ENCODE peak calls at places on chromosomes 3 and 15, in four cellular contexts. One of them, this sample, is unnamed.

GRCh38 chr3:147378186-147378503 is 28.2 kb downstream of the ZIC4 start:
- DNase-seq in brain microvascular endothelial cell: no peak
- DNase-seq in MM.1S: no peak
- DNase-seq in psoas muscle: no peak
- DNase-seq in this sample: no peak

GRCh38 chr3:168021737-168022450 is 73.8 kb downstream of the GOLIM4 start:
- DNase-seq in psoas muscle: no peak
- DNase-seq in brain microvascular endothelial cell: no peak
- DNase-seq in MM.1S: peak; percentile 21
- DNase-seq in this sample: no peak

GRCh38 chr3:192408721-192409151 is 318.6 kb downstream of the FGF12 start:
- DNase-seq in brain microvascular endothelial cell: no peak
- DNase-seq in MM.1S: peak; percentile 13
- DNase-seq in psoas muscle: peak; percentile 34
- DNase-seq in this sample: no peak

GRCh38 chr15:52018244-52018643 is 775 bp upstream of the MAPK6 start:
- DNase-seq in MM.1S: no peak
- DNase-seq in brain microvascular endothelial cell: no peak
- DNase-seq in psoas muscle: no peak
- DNase-seq in this sample: no peak

GRCh38 chr15:89429023-89429422 is 67.4 kb downstream of the RHCG start:
- DNase-seq in MM.1S: no peak
- DNase-seq in psoas muscle: no peak
- DNase-seq in brain microvascular endothelial cell: no peak
- DNase-seq in this sample: no peak

GRCh38 chr3:64666171-64666581 is 21.6 kb downstream of the ADAMTS9 start:
- DNase-seq in brain microvascular endothelial cell: no peak
- DNase-seq in MM.1S: no peak
- DNase-seq in psoas muscle: no peak
- DNase-seq in this sample: no peak

GRCh38 chr3:40878464-40878905 is 320.8 kb upstream of the CTNNB1 start:
- DNase-seq in MM.1S: no peak
- DNase-seq in brain microvascular endothelial cell: no peak
- DNase-seq in psoas muscle: no peak
- DNase-seq in this sample: no peak

GRCh38 chr3:105513042-105513441 is 146.3 kb downstream of the ALCAM start:
- DNase-seq in brain microvascular endothelial cell: peak; percentile 52
- DNase-seq in MM.1S: no peak
- DNase-seq in psoas muscle: no peak
- DNase-seq in this sample: peak; percentile 58

GRCh38 chr3:164818318-164818717 is 260.0 kb downstream of the SI start:
- DNase-seq in psoas muscle: no peak
- DNase-seq in brain microvascular endothelial cell: no peak
- DNase-seq in MM.1S: no peak
- DNase-seq in this sample: no peak

GRCh38 chr3:159131376-159131775 is 329.5 kb downstream of the MFSD1 start:
- DNase-seq in psoas muscle: no peak
- DNase-seq in MM.1S: no peak
- DNase-seq in brain microvascular endothelial cell: no peak
- DNase-seq in this sample: no peak

GRCh38 chr15:58065011-58065444 is 483 bp downstream of the ALDH1A2 start:
- DNase-seq in psoas muscle: peak; percentile 56
- DNase-seq in MM.1S: no peak
- DNase-seq in brain microvascular endothelial cell: no peak
- DNase-seq in this sample: no peak

GRCh38 chr3:127970966-127971592 is 56.0 kb downstream of the KBTBD12 start:
- DNase-seq in brain microvascular endothelial cell: peak; percentile 31
- DNase-seq in MM.1S: peak; percentile 52
- DNase-seq in psoas muscle: no peak
- DNase-seq in this sample: no peak

GRCh38 chr3:123723527-123724168 is 138.8 kb upstream of the HACD2 start:
- DNase-seq in MM.1S: peak; percentile 77
- DNase-seq in psoas muscle: no peak
- DNase-seq in brain microvascular endothelial cell: peak; percentile 72
- DNase-seq in this sample: no peak

GRCh38 chr15:59594991-59595390 is 16.6 kb upstream of the GCNT3 start:
- DNase-seq in brain microvascular endothelial cell: no peak
- DNase-seq in psoas muscle: no peak
- DNase-seq in MM.1S: no peak
- DNase-seq in this sample: no peak

GRCh38 chr15:78959360-78959759 is 14.5 kb upstream of the CTSH start:
- DNase-seq in brain microvascular endothelial cell: no peak
- DNase-seq in psoas muscle: no peak
- DNase-seq in MM.1S: no peak
- DNase-seq in this sample: no peak

GRCh38 chr3:21672303-21672702 is 78.7 kb downstream of the ZNF385D start:
- DNase-seq in brain microvascular endothelial cell: peak; percentile 87
- DNase-seq in psoas muscle: no peak
- DNase-seq in MM.1S: no peak
- DNase-seq in this sample: peak; percentile 89

GRCh38 chr15:65059369-65059750 is 8.4 kb downstream of the RASL12 start:
- DNase-seq in brain microvascular endothelial cell: no peak
- DNase-seq in MM.1S: no peak
- DNase-seq in psoas muscle: no peak
- DNase-seq in this sample: no peak

GRCh38 chr3:152466784-152467183 is 198.1 kb downstream of the MBNL1 start:
- DNase-seq in psoas muscle: no peak
- DNase-seq in MM.1S: peak; percentile 36
- DNase-seq in brain microvascular endothelial cell: peak; percentile 34
- DNase-seq in this sample: peak; percentile 49

GRCh38 chr15:89937365-89938355 is 24.9 kb upstream of the ARPIN start:
- DNase-seq in psoas muscle: no peak
- DNase-seq in brain microvascular endothelial cell: no peak
- DNase-seq in MM.1S: no peak
- DNase-seq in this sample: no peak

DNA sequence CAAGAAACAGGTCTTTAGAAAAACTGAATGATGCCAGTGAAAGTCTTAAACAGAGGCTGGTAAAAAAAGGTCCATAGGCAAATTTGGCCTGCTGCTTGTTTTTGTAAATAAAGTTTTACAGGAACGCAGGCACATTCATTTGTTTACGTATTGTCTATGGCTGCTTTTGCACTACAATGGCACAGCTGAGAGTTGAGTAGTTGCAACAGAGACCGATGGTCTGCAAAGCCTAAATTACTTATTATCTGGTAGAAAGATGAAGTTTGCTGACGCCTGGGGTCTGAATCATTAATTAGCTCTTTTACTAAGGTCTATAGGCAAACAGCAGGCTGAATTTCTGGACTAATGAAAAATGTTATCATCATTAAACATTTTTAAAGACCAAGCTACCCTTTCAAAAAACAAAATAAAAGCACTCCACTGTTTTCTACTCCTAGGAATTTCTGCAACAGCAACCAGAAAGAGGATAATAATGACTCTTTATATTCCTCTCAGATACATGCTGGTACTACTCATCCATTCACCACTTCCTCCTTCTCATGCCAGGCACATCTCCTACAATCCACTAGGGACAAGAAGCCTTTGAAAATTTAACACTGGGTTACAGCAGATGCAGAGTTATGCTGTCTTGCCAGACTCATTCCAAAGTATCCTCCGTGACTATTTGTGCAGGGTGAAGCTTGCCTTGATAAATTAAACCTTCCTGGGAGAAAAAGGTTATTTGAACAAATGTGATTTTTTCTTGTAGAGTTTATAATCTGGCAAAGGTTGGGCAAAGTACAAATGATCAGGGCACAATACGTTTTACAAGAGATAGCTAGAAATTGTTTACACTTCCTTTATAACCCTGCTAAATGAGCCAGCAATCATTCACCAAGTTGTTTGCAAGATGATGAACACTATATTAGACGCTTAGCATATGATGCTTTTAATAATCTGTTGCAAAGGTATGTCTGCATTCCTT is 6.0 kb downstream of the GATM start:
- DNase-seq in brain microvascular endothelial cell: no peak
- DNase-seq in MM.1S: no peak
- DNase-seq in psoas muscle: no peak
- DNase-seq in this sample: no peak
- H3K4me3 ChIP-seq in brain microvascular endothelial cell: no peak overlapping the region
- H3K4me3 ChIP-seq in MM.1S: no peak overlapping the region
- H3K4me3 ChIP-seq in psoas muscle: no peak overlapping the region
- H3K4me3 ChIP-seq in this sample: no peak overlapping the region

GRCh38 chr3:134364061-134364935 is 9.9 kb downstream of the AMOTL2 start:
- DNase-seq in psoas muscle: peak; percentile 98
- DNase-seq in MM.1S: no peak
- DNase-seq in brain microvascular endothelial cell: peak; percentile 95
- DNase-seq in this sample: peak; percentile 94
- H3K4me3 ChIP-seq in psoas muscle: peak overlapping the region; percentile 56
- H3K4me3 ChIP-seq in MM.1S: no peak overlapping the region
- H3K4me3 ChIP-seq in brain microvascular endothelial cell: peak overlapping the region; percentile 5
- H3K4me3 ChIP-seq in this sample: no peak overlapping the region

GRCh38 chr3:87084868-87085267 is 93.9 kb upstream of the VGLL3 start:
- DNase-seq in MM.1S: no peak
- DNase-seq in brain microvascular endothelial cell: peak; percentile 22
- DNase-seq in psoas muscle: no peak
- DNase-seq in this sample: no peak

GRCh38 chr3:87088366-87088983 is 97.5 kb upstream of the VGLL3 start:
- DNase-seq in brain microvascular endothelial cell: no peak
- DNase-seq in psoas muscle: no peak
- DNase-seq in MM.1S: no peak
- DNase-seq in this sample: no peak

DNA sequence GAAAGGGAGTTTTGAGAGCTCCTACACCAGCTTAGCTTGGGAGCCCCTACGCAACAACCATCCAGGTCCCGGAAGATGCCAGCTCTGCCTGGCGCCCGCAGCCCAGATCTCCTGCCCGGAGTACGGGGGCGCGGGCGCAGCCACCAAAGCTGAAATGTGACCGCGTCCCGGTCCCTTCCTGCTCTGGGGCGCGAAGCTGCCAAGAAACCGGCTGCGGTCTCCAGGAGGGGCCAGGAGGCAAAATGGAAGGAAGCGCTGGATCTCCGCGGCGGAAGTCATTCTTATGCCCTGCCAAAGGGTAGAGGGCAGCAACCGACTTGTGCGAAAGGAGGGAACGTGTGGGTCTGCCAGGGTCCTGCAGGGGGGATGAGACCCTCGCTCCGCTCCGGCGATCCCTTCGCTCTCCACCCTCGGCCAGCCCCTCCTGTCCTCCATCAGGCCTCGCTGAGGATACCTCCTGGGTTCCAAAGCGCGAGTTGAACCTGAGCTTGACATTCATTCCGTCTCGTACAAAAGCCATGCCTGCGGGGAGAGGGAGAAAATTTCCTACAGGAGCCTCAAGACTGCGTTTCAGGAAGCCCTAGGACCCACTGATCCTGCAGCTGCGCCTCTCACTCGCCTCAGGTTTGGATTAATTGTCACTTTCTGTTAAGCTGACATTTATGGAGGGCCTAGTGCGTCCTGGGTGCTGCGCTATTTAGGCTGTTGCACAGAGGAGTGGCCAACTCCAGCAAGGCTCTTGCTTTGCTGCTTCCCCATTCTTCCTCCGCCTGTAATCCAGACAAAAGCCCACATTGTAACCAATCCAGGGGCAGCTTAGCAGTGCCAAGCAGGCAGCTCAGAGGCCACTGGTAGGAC is 98.3 kb upstream of the VGLL3 start:
- DNase-seq in MM.1S: no peak
- DNase-seq in psoas muscle: peak; percentile 78
- DNase-seq in brain microvascular endothelial cell: peak; percentile 46
- DNase-seq in this sample: peak; percentile 46
- H3K4me3 ChIP-seq in MM.1S: no peak overlapping the region
- H3K4me3 ChIP-seq in psoas muscle: peak overlapping the region; percentile 77
- H3K4me3 ChIP-seq in brain microvascular endothelial cell: peak overlapping the region; percentile 59
- H3K4me3 ChIP-seq in this sample: peak overlapping the region; percentile 52

DNA sequence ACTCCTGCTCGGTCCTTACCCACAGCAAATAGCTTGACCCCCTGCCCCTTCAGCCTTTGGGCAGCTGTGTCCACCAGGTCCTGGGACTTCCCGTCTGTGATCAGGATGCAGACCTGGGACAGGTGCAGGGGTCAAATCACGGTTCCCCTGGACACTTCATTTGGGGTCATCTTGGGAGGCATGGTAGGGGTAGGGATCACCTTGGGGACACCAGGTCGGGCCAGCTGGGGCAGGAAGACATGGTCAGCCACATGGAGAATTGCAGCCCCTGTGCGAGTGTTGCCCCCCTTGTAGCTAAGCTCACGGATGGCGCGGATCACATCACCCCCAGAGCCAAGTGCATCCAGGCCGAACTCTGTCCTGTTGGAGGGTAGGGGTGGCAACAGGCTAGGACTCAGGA is 1.8 kb downstream of the COL7A1 start:
- DNase-seq in psoas muscle: no peak
- DNase-seq in MM.1S: no peak
- DNase-seq in brain microvascular endothelial cell: no peak
- DNase-seq in this sample: no peak
- H3K4me3 ChIP-seq in psoas muscle: no peak overlapping the region
- H3K4me3 ChIP-seq in MM.1S: no peak overlapping the region
- H3K4me3 ChIP-seq in brain microvascular endothelial cell: peak overlapping the region; percentile 65
- H3K4me3 ChIP-seq in this sample: no peak overlapping the region

GRCh38 chr15:70035051-70035718 is 62.5 kb downstream of the TLE3 start:
- DNase-seq in brain microvascular endothelial cell: no peak
- DNase-seq in psoas muscle: no peak
- DNase-seq in MM.1S: no peak
- DNase-seq in this sample: no peak

GRCh38 chr15:70036585-70037343 is 61.0 kb downstream of the TLE3 start:
- DNase-seq in MM.1S: peak; percentile 98
- DNase-seq in brain microvascular endothelial cell: no peak
- DNase-seq in psoas muscle: no peak
- DNase-seq in this sample: no peak

GRCh38 chr15:70034141-70034540 is 63.6 kb downstream of the TLE3 start:
- DNase-seq in psoas muscle: no peak
- DNase-seq in MM.1S: no peak
- DNase-seq in brain microvascular endothelial cell: no peak
- DNase-seq in this sample: no peak

GRCh38 chr15:70034596-70034995 is 63.1 kb downstream of the TLE3 start:
- DNase-seq in brain microvascular endothelial cell: no peak
- DNase-seq in psoas muscle: no peak
- DNase-seq in MM.1S: no peak
- DNase-seq in this sample: no peak

GRCh38 chr15:70035719-70036077 is 62.0 kb downstream of the TLE3 start:
- DNase-seq in psoas muscle: no peak
- DNase-seq in brain microvascular endothelial cell: no peak
- DNase-seq in MM.1S: peak; percentile 64
- DNase-seq in this sample: no peak
- H3K4me3 ChIP-seq in psoas muscle: no peak overlapping the region
- H3K4me3 ChIP-seq in brain microvascular endothelial cell: no peak overlapping the region
- H3K4me3 ChIP-seq in MM.1S: peak overlapping the region; percentile 10
- H3K4me3 ChIP-seq in this sample: no peak overlapping the region

DNA sequence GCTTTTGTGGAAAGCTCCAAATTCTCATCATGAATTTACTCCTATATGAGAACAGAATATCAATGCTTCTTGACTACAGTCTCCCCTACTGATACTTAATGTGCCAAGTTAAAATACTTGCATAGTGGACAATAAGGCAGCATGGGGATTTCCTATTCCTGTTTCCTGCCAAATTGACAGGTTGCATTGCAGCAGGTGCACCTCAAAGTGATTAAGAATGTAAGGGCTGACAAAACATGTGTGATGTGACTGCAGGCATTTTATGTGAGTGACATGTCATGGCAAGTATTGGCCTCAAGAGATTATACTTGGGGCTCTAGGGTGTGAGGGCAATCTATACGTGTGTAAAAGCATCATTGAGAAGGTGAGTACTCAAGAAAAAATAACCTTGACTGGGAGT is 15.1 kb downstream of the NAALADL2 start:
- DNase-seq in psoas muscle: no peak
- DNase-seq in MM.1S: peak; percentile 56
- DNase-seq in brain microvascular endothelial cell: no peak
- DNase-seq in this sample: no peak
- H3K4me3 ChIP-seq in psoas muscle: no peak overlapping the region
- H3K4me3 ChIP-seq in MM.1S: no peak overlapping the region
- H3K4me3 ChIP-seq in brain microvascular endothelial cell: no peak overlapping the region
- H3K4me3 ChIP-seq in this sample: no peak overlapping the region

GRCh38 chr3:195247863-195248189 is 23.1 kb downstream of the XXYLT1 start:
- DNase-seq in MM.1S: no peak
- DNase-seq in psoas muscle: no peak
- DNase-seq in brain microvascular endothelial cell: no peak
- DNase-seq in this sample: no peak
- H3K4me3 ChIP-seq in MM.1S: no peak overlapping the region
- H3K4me3 ChIP-seq in psoas muscle: no peak overlapping the region
- H3K4me3 ChIP-seq in brain microvascular endothelial cell: no peak overlapping the region
- H3K4me3 ChIP-seq in this sample: no peak overlapping the region

This sample was measured in skeletal muscle cell.